ENCODE peak calls at places on chromosomes 3 and 15, in four cellular contexts. One of them, this sample, is unnamed.

GRCh38 chr3:123613543-123613942 is 28.7 kb upstream of the HACD2 start:
- DNase-seq in activated T-cell treated with anti-CD3 and anti-CD28 coated beads, Interleukin-2, amount 50 U/mL, for 4 hours: no peak
- DNase-seq in ascending aorta: no peak
- DNase-seq in psoas muscle: no peak
- DNase-seq in this sample: no peak

GRCh38 chr3:180059351-180059750 is 22.6 kb upstream of the PEX5L start:
- DNase-seq in ascending aorta: no peak
- DNase-seq in activated T-cell treated with anti-CD3 and anti-CD28 coated beads, Interleukin-2, amount 50 U/mL, for 4 hours: no peak
- DNase-seq in psoas muscle: no peak
- DNase-seq in this sample: no peak

GRCh38 chr3:51718547-51719412 is 11.9 kb downstream of the GRM2 start:
- DNase-seq in ascending aorta: peak; percentile 67
- DNase-seq in activated T-cell treated with anti-CD3 and anti-CD28 coated beads, Interleukin-2, amount 50 U/mL, for 4 hours: no peak
- DNase-seq in psoas muscle: peak; percentile 45
- DNase-seq in this sample: no peak

GRCh38 chr3:48431224-48432029 is 1.5 kb upstream of the PLXNB1 start:
- DNase-seq in ascending aorta: no peak
- DNase-seq in activated T-cell treated with anti-CD3 and anti-CD28 coated beads, Interleukin-2, amount 50 U/mL, for 4 hours: no peak
- DNase-seq in psoas muscle: no peak
- DNase-seq in this sample: no peak

GRCh38 chr15:42133892-42134502 is 22.4 kb downstream of the PLA2G4F start:
- DNase-seq in ascending aorta: peak; percentile 58
- DNase-seq in psoas muscle: no peak
- DNase-seq in activated T-cell treated with anti-CD3 and anti-CD28 coated beads, Interleukin-2, amount 50 U/mL, for 4 hours: peak; percentile 32
- DNase-seq in this sample: no peak

GRCh38 chr3:12692444-12692843 is 28.5 kb upstream of the RAF1 start:
- DNase-seq in psoas muscle: no peak
- DNase-seq in activated T-cell treated with anti-CD3 and anti-CD28 coated beads, Interleukin-2, amount 50 U/mL, for 4 hours: no peak
- DNase-seq in ascending aorta: no peak
- DNase-seq in this sample: no peak

GRCh38 chr15:38401101-38401500 is 52.8 kb upstream of the FAM98B start:
- DNase-seq in ascending aorta: no peak
- DNase-seq in activated T-cell treated with anti-CD3 and anti-CD28 coated beads, Interleukin-2, amount 50 U/mL, for 4 hours: no peak
- DNase-seq in psoas muscle: no peak
- DNase-seq in this sample: no peak

GRCh38 chr3:182621435-182622240 is 171.7 kb upstream of the ATP11B start:
- DNase-seq in psoas muscle: no peak
- DNase-seq in ascending aorta: no peak
- DNase-seq in activated T-cell treated with anti-CD3 and anti-CD28 coated beads, Interleukin-2, amount 50 U/mL, for 4 hours: no peak
- DNase-seq in this sample: no peak

GRCh38 chr15:57921371-57921770 is 144.1 kb downstream of the ALDH1A2 start:
- DNase-seq in activated T-cell treated with anti-CD3 and anti-CD28 coated beads, Interleukin-2, amount 50 U/mL, for 4 hours: no peak
- DNase-seq in ascending aorta: no peak
- DNase-seq in psoas muscle: no peak
- DNase-seq in this sample: no peak

GRCh38 chr3:48388966-48389365 is 16.9 kb downstream of the FBXW12 start:
- DNase-seq in activated T-cell treated with anti-CD3 and anti-CD28 coated beads, Interleukin-2, amount 50 U/mL, for 4 hours: no peak
- DNase-seq in ascending aorta: no peak
- DNase-seq in psoas muscle: no peak
- DNase-seq in this sample: no peak

GRCh38 chr3:28286595-28286994 is 45.2 kb downstream of the CMC1 start:
- DNase-seq in ascending aorta: no peak
- DNase-seq in psoas muscle: no peak
- DNase-seq in activated T-cell treated with anti-CD3 and anti-CD28 coated beads, Interleukin-2, amount 50 U/mL, for 4 hours: no peak
- DNase-seq in this sample: peak; percentile 4

GRCh38 chr3:149252272-149252671 is 30.6 kb upstream of the CP start:
- DNase-seq in activated T-cell treated with anti-CD3 and anti-CD28 coated beads, Interleukin-2, amount 50 U/mL, for 4 hours: no peak
- DNase-seq in psoas muscle: no peak
- DNase-seq in ascending aorta: no peak
- DNase-seq in this sample: no peak

GRCh38 chr3:152349397-152349796 is 80.7 kb downstream of the MBNL1 start:
- DNase-seq in ascending aorta: no peak
- DNase-seq in activated T-cell treated with anti-CD3 and anti-CD28 coated beads, Interleukin-2, amount 50 U/mL, for 4 hours: no peak
- DNase-seq in psoas muscle: no peak
- DNase-seq in this sample: no peak

GRCh38 chr15:66404532-66404931 is 17.8 kb downstream of the MAP2K1 start:
- DNase-seq in activated T-cell treated with anti-CD3 and anti-CD28 coated beads, Interleukin-2, amount 50 U/mL, for 4 hours: no peak
- DNase-seq in psoas muscle: no peak
- DNase-seq in ascending aorta: no peak
- DNase-seq in this sample: no peak

GRCh38 chr3:116342499-116342898 is 102.8 kb downstream of the LSAMP start:
- DNase-seq in psoas muscle: no peak
- DNase-seq in ascending aorta: no peak
- DNase-seq in activated T-cell treated with anti-CD3 and anti-CD28 coated beads, Interleukin-2, amount 50 U/mL, for 4 hours: no peak
- DNase-seq in this sample: no peak

GRCh38 chr15:34246276-34247010 is 21.6 kb downstream of the EMC4 start:
- DNase-seq in psoas muscle: no peak
- DNase-seq in ascending aorta: no peak
- DNase-seq in activated T-cell treated with anti-CD3 and anti-CD28 coated beads, Interleukin-2, amount 50 U/mL, for 4 hours: no peak
- DNase-seq in this sample: no peak

GRCh38 chr15:25245801-25246622 is 192.8 kb downstream of the UBE3A start:
- DNase-seq in psoas muscle: peak; percentile 8
- DNase-seq in activated T-cell treated with anti-CD3 and anti-CD28 coated beads, Interleukin-2, amount 50 U/mL, for 4 hours: peak; percentile 1
- DNase-seq in ascending aorta: peak; percentile 43
- DNase-seq in this sample: no peak

GRCh38 chr3:105040026-105040622 is 326.6 kb upstream of the ALCAM start:
- DNase-seq in activated T-cell treated with anti-CD3 and anti-CD28 coated beads, Interleukin-2, amount 50 U/mL, for 4 hours: no peak
- DNase-seq in ascending aorta: no peak
- DNase-seq in psoas muscle: no peak
- DNase-seq in this sample: no peak

GRCh38 chr3:194364652-194365434 is 4.7 kb downstream of the LRRC15 start:
- DNase-seq in psoas muscle: peak; percentile 36
- DNase-seq in ascending aorta: no peak
- DNase-seq in activated T-cell treated with anti-CD3 and anti-CD28 coated beads, Interleukin-2, amount 50 U/mL, for 4 hours: no peak
- DNase-seq in this sample: peak; percentile 83

GRCh38 chr15:31265871-31266711 is 60.5 kb upstream of the KLF13 start:
- DNase-seq in ascending aorta: peak; percentile 73
- DNase-seq in psoas muscle: no peak
- DNase-seq in activated T-cell treated with anti-CD3 and anti-CD28 coated beads, Interleukin-2, amount 50 U/mL, for 4 hours: peak; percentile 46
- DNase-seq in this sample: no peak

GRCh38 chr15:63860161-63860954 is 26.6 kb upstream of the HERC1 start:
- DNase-seq in activated T-cell treated with anti-CD3 and anti-CD28 coated beads, Interleukin-2, amount 50 U/mL, for 4 hours: peak; percentile 55
- DNase-seq in ascending aorta: no peak
- DNase-seq in psoas muscle: no peak
- DNase-seq in this sample: no peak

GRCh38 chr15:66955871-66956585 is 109.4 kb upstream of the SMAD3 start:
- DNase-seq in psoas muscle: no peak
- DNase-seq in activated T-cell treated with anti-CD3 and anti-CD28 coated beads, Interleukin-2, amount 50 U/mL, for 4 hours: no peak
- DNase-seq in ascending aorta: peak; percentile 40
- DNase-seq in this sample: no peak

GRCh38 chr15:98740295-98740694 is 92.0 kb downstream of the IGF1R start:
- DNase-seq in ascending aorta: no peak
- DNase-seq in psoas muscle: no peak
- DNase-seq in activated T-cell treated with anti-CD3 and anti-CD28 coated beads, Interleukin-2, amount 50 U/mL, for 4 hours: no peak
- DNase-seq in this sample: no peak

This sample was measured in NCI-H446 treated with DMSO at 0.1 percent for 48 hours.